ENCODE peak calls at places on chromosomes 16 and 17, in nine cellular contexts. V is fibroblast of mammary gland; B is cardiac fibroblast; M is right lobe of liver; H is ovary; K is OCI-LY7; P is transverse colon; G is CD4-positive, alpha-beta T cell; E is neural crest cell. O is an unnamed sample.

GRCh38 chr17:36464765-36465088 is 21.8 kb upstream of the ZNHIT3 start:
- DNase-seq in V (no peak), B (no peak), M (no peak), H (no peak), K (no peak), P (no peak), G (no peak), E (no peak), O (no peak)

GRCh38 chr17:31067699-31068184 is 27.0 kb upstream of the NF1 start:
- DNase-seq in V (peak), B (peak), M (no peak), H (no peak), K (no peak), P (no peak), G (no peak), E (no peak), O (no peak)

GRCh38 chr16:70689035-70689969 is 3.4 kb upstream of the MTSS2 start:
- DNase-seq in V (no peak), B (no peak), M (peak), H (peak), K (no peak), P (peak), G (no peak), E (no peak), O (peak)

GRCh38 chr16:84513111-84514065 is 8.9 kb upstream of the MEAK7 start:
- DNase-seq in V (peak), B (peak), M (no peak), H (peak), K (no peak), P (no peak), G (no peak), E (no peak), O (no peak)

GRCh38 chr16:5820472-5820871 is 722.9 kb upstream of the EEF2KMT start:
- DNase-seq in V (no peak), B (no peak), M (no peak), H (no peak), K (no peak), P (no peak), G (no peak), E (no peak), O (no peak)

GRCh38 chr17:63530557-63531021 is 7.4 kb downstream of the KCNH6 start:
- DNase-seq in V (no peak), B (no peak), M (no peak), H (no peak), K (no peak), P (no peak), G (no peak), E (no peak), O (no peak)

GRCh38 chr17:2250140-2251095 is 53.2 kb downstream of the SMG6 start:
- DNase-seq in V (peak), B (peak), M (no peak), H (no peak), K (no peak), P (no peak), G (no peak), E (no peak), O (no peak)

GRCh38 chr17:47204722-47205418 is 4.3 kb upstream of the MYL4 start:
- DNase-seq in V (peak), B (peak), M (no peak), H (no peak), K (peak), P (no peak), G (peak), E (no peak), O (no peak)

GRCh38 chr17:40547079-40547784 is 18.0 kb downstream of the CCR7 start:
- DNase-seq in V (no peak), B (no peak), M (peak), H (no peak), K (peak), P (peak), G (no peak), E (no peak), O (no peak)

GRCh38 chr17:78315355-78316114 is 44.3 kb downstream of the SOCS3 start:
- DNase-seq in V (peak), B (peak), M (no peak), H (peak), K (no peak), P (peak), G (no peak), E (no peak), O (no peak)

DNA sequence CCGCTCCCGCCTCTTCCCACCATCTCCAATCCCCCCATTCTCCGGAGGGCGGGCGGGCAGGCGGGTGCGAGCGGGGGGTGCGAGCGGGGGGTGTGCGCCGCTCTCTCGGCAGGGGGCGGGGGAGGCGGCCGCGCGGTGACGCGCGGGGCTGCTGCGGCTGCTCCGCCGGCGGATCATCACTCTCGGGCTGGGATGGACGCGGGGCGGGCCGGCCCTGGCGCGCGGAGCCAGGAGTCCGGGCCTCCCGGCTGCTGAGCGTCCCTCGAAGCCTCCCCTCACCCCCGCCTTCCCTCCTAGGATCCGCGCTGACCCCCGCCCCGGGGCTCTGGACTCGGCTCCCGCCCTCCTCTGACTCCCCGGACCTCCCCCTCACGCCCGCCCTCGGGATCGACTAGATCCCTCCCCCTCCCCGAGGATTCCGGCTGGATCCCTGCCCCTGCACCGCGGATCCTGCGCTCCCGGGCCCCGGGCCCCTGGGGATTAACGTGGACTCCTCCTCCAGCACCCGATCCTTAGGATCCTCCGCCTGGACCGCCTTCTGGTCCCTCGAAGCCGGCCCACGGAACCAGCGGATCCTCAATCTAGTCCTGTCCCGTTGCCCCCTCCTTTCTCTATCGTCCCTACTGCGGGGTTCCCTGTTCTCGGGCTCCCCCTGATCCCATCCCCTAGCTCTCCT is 978 bp upstream of the TMEM256 start:
- DNase-seq in V (peak), B (no peak), M (peak), H (no peak), K (no peak), P (no peak), G (peak), E (peak), O (peak)
- TF ChIP-seq CTCF in V (no peak), B (no peak), M (no peak), H (peak), K (no peak), P (no peak), G (no peak), E (peak), O (peak)

DNA sequence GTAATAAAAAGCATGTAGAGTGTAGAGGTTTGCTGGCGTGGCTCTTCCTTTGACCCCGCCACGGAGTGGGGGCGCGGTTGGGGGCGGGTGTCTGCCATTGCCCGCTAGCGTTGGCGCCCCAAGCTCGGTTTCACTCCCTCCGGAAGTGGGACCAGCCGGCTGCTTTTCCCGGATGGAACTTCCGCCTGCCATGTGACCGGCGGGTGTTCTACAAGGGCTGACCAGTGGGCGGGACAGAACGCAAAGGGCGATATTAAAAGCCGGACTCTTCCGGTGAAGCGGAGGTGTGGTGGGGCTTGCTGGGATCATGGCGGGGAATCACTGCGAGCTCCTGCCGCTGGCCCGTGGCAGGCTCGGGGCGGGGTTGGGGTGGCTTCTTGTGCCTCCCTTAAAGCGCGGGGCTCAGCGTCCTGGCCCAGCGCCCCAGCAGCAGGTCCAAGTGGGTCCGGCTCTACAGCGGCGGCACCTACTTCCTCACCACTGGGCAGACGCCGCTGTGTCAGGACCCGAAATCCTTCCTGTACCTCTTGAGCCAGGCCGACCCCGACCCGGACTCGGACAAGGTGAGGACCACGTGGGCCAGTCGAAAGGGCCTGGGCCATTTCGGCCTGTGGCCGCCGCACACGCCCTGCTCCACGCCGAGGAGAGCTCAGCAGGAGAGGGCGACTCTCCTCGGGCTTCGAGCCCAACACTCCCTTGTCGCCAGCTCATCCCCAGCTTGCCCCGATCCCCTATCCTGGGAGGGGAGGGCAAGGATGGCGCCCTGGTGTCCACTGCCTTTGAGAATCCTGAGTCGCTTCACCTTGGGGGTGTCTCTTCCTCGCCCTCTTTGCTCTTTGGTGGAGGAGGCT is 65.6 kb downstream of the PDPK1 start:
- DNase-seq in V (peak), B (peak), M (peak), H (peak), K (peak), P (peak), G (peak), E (peak), O (peak)
- TF ChIP-seq CTCF in V (no peak), B (no peak), M (no peak), H (peak), K (peak), P (no peak), G (no peak), E (no peak), O (no peak)

DNA sequence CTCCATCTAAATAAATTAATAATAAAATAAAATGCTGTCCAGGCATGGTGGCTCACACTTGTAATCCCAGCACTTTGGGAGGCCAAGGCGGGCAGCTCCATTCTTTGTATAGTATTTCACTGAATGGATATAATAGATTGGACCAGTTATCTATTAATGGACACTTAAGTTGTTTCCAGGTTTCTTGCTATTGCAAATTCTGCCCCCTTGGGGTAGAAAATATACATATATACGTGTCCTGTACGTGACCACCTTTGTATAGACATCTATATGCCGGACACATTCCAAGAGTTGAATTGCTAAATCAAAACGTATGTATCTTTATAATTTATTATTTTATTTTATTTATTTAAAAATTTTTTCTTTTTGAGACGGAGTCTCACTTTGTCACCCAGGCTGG is 3.9 kb upstream of the EXOC7 start:
- DNase-seq in V (peak), B (peak), M (no peak), H (no peak), K (peak), P (no peak), G (no peak), E (no peak), O (no peak)
- TF ChIP-seq CTCF in V (peak), B (peak), M (peak), H (no peak), K (peak), P (peak), G (peak), E (peak), O (peak)

GRCh38 chr16:77897038-77897437 is 108.7 kb downstream of the VAT1L start:
- DNase-seq in V (peak), B (no peak), M (no peak), H (no peak), K (no peak), P (no peak), G (no peak), E (no peak), O (no peak)
- TF ChIP-seq CTCF in V (no peak), B (no peak), M (no peak), H (no peak), K (no peak), P (no peak), G (no peak), E (no peak), O (no peak)